ENCODE peak calls at places on chromosomes 5 and 9, in ten cellular contexts. E is NCI-H1694; B is stimulated activated CD4-positive, alpha-beta T cell treated with anti-CD3 and anti-CD28 coated beads, TNF-alpha, amount 100 ng/mL, for 48 hours; C is A549; G is GOT3; F is cardiac fibroblast; I is T-cell; S is Peyer's patch; O is activated T-cell treated with anti-CD3 and anti-CD28 coated beads, Interleukin-2, amount 50 U/mL, for 72 hours; M is psoas muscle. X is an unnamed sample.
A peak's percentile ranks its signal among the peaks of the same experiment; 100 is the strongest.

GRCh38 chr9:129305246-129305645 is 127.2 kb upstream of the IER5L start:
- DNase-seq in F (no peak), M (no peak), O (no peak), S (peak; percentile 29), E (no peak), I (no peak), B (no peak), C (no peak), G (no peak), X (no peak)

GRCh38 chr9:99824378-99825157 is 2.9 kb downstream of the NR4A3 start:
- DNase-seq in M (no peak), G (no peak), S (peak; percentile 74), I (peak; percentile 74), F (no peak), O (peak; percentile 85), C (no peak), B (peak; percentile 61), E (no peak), X (peak; percentile 69)

GRCh38 chr5:173420108-173420507 is 91.9 kb upstream of the STC2 start:
- DNase-seq in C (no peak), F (no peak), G (no peak), M (no peak), I (no peak), O (no peak), S (no peak), B (no peak), E (no peak), X (peak; percentile 14)

GRCh38 chr5:115098041-115098702 is 71.5 kb downstream of the TRIM36 start:
- DNase-seq in E (peak; percentile 27), M (no peak), B (no peak), G (no peak), I (peak; percentile 2), S (peak; percentile 59), C (peak; percentile 52), F (peak; percentile 71), O (peak; percentile 12), X (peak; percentile 75)

GRCh38 chr5:172107606-172108005 is 80.4 kb downstream of the STK10 start:
- DNase-seq in M (no peak), S (no peak), B (no peak), O (no peak), E (no peak), I (no peak), F (peak; percentile 87), C (peak; percentile 56), G (no peak), X (peak; percentile 87)

GRCh38 chr9:130732793-130733221 is 39.2 kb downstream of the EXOSC2 start:
- DNase-seq in B (no peak), O (no peak), E (no peak), I (no peak), F (peak; percentile 87), G (no peak), M (no peak), S (no peak), C (peak; percentile 15), X (no peak)

GRCh38 chr5:80964919-80965318 is 4.8 kb downstream of the RASGRF2 start:
- DNase-seq in M (no peak), C (no peak), I (no peak), G (no peak), O (no peak), F (no peak), S (no peak), B (no peak), E (no peak), X (peak; percentile 58)

GRCh38 chr5:61162832-61163567 is 732 bp upstream of the SMIM15 start:
- DNase-seq in S (peak; percentile 49), G (no peak), O (peak; percentile 4), I (no peak), E (no peak), C (peak; percentile 70), B (no peak), M (no peak), F (peak; percentile 36), X (peak; percentile 17)

GRCh38 chr9:16023466-16023865 is 470.6 kb downstream of the CCDC171 start:
- DNase-seq in F (peak; percentile 44), O (no peak), E (no peak), M (no peak), G (no peak), S (no peak), C (no peak), B (no peak), I (no peak), X (peak; percentile 66)

GRCh38 chr9:85038061-85038460 is 368.5 kb downstream of the NTRK2 start:
- DNase-seq in E (no peak), M (no peak), S (no peak), F (no peak), B (no peak), C (no peak), G (no peak), O (no peak), I (no peak), X (no peak)

GRCh38 chr5:175214152-175214551 is 229.8 kb downstream of the DRD1 start:
- DNase-seq in B (no peak), G (peak; percentile 46), C (peak; percentile 52), O (no peak), F (peak; percentile 23), M (peak; percentile 33), E (no peak), S (no peak), I (no peak), X (peak; percentile 94)

GRCh38 chr5:9283021-9283420 is 262.9 kb downstream of the SEMA5A start:
- DNase-seq in O (no peak), B (no peak), C (no peak), S (no peak), E (no peak), F (no peak), I (no peak), M (no peak), G (no peak), X (no peak)

GRCh38 chr9:122944960-122945888 is 4.4 kb downstream of the RABGAP1 start:
- DNase-seq in C (no peak), F (no peak), S (no peak), M (no peak), I (no peak), O (no peak), B (no peak), E (no peak), G (no peak), X (no peak)

GRCh38 chr9:130320697-130321080 is 55.1 kb downstream of the HMCN2 start:
- DNase-seq in C (peak; percentile 35), E (no peak), G (no peak), S (no peak), O (no peak), I (no peak), M (no peak), B (no peak), F (no peak), X (no peak)

GRCh38 chr5:108311682-108312081 is 70.2 kb downstream of the FBXL17 start:
- DNase-seq in S (no peak), C (no peak), I (no peak), E (no peak), G (no peak), F (no peak), B (no peak), O (no peak), M (no peak), X (no peak)

GRCh38 chr9:31847963-31848362 is 536.5 kb upstream of the ACO1 start:
- DNase-seq in C (no peak), F (no peak), G (no peak), E (no peak), B (no peak), S (no peak), O (no peak), M (no peak), I (no peak), X (no peak)

GRCh38 chr9:125121156-125121555 is 22.2 kb downstream of the SCAI start:
- DNase-seq in S (no peak), I (no peak), C (no peak), E (no peak), O (no peak), F (no peak), B (no peak), M (no peak), G (no peak), X (no peak)

GRCh38 chr9:87109851-87110250 is 162.5 kb upstream of the GAS1 start:
- DNase-seq in O (no peak), G (no peak), I (no peak), C (no peak), B (no peak), F (peak; percentile 32), E (no peak), S (no peak), M (no peak), X (peak; percentile 39)

GRCh38 chr5:151895660-151896040 is 29.0 kb downstream of the GLRA1 start:
- DNase-seq in E (no peak), F (no peak), G (no peak), B (no peak), C (no peak), S (no peak), I (no peak), M (no peak), O (no peak), X (peak; percentile 63)

GRCh38 chr5:112413611-112414010 is 5.5 kb downstream of the EPB41L4A start:
- DNase-seq in S (no peak), O (no peak), E (no peak), I (no peak), C (no peak), F (no peak), M (no peak), G (no peak), B (no peak), X (no peak)

GRCh38 chr9:116362493-116362892 is 208.9 kb downstream of the PAPPA start:
- DNase-seq in S (no peak), I (no peak), F (no peak), O (no peak), G (no peak), E (no peak), M (no peak), C (no peak), B (no peak), X (no peak)

GRCh38 chr5:38434981-38435710 is 121.3 kb downstream of the LIFR start:
- DNase-seq in M (no peak), F (peak; percentile 44), C (no peak), O (no peak), S (no peak), G (no peak), E (no peak), I (no peak), B (no peak), X (peak; percentile 47)

GRCh38 chr5:127296321-127296720 is 5.7 kb downstream of the MEGF10 start:
- DNase-seq in S (no peak), E (no peak), G (no peak), O (no peak), I (no peak), B (no peak), M (no peak), F (no peak), C (no peak), X (peak; percentile 37)

GRCh38 chr5:72634444-72634843 is 127.2 kb upstream of the ZNF366 start:
- DNase-seq in I (no peak), B (no peak), S (no peak), C (no peak), G (no peak), M (no peak), E (no peak), O (no peak), F (peak; percentile 23), X (no peak)

GRCh38 chr5:80919678-80920196 is 40.4 kb upstream of the RASGRF2 start:
- DNase-seq in O (no peak), M (no peak), E (no peak), I (no peak), B (no peak), C (no peak), G (no peak), S (no peak), F (no peak), X (no peak)

GRCh38 chr5:37837101-37838032 is 2.5 kb downstream of the GDNF start:
- DNase-seq in F (peak; percentile 77), E (peak; percentile 62), G (peak; percentile 42), S (peak; percentile 71), O (peak; percentile 82), I (peak; percentile 12), C (peak; percentile 69), M (peak; percentile 73), B (peak; percentile 55), X (peak; percentile 94)

GRCh38 chr9:68779558-68780376 is 74.7 kb downstream of the PIP5K1B start:
- DNase-seq in M (peak; percentile 96), E (peak; percentile 73), F (peak; percentile 97), O (peak; percentile 94), I (peak; percentile 92), G (peak; percentile 68), S (peak; percentile 96), C (peak; percentile 93), B (peak; percentile 89), X (peak; percentile 99)

GRCh38 chr5:1782385-1783213 is 17.0 kb downstream of the MRPL36 start:
- DNase-seq in M (peak; percentile 1), S (peak; percentile 26), I (no peak), B (no peak), O (no peak), C (no peak), G (no peak), F (no peak), E (no peak), X (no peak)